ENCODE peak calls at places on chromosomes 7 and 10, in ten cellular contexts. K is vagina; F is fibroblast of the aortic adventitia; Y is cardiac muscle cell; E is NB4; M is CD4-positive, alpha-beta T cell; O is choroid plexus epithelial cell; Q is fibroblast of mammary gland; W is endodermal cell; Z is testis. J is an unnamed sample.

GRCh38 chr7:55309040-55309991 is 55.8 kb upstream of the LANCL2 start:
- DNase-seq in F (no peak), E (peak), Q (no peak), W (no peak), Z (no peak), K (no peak), O (no peak), M (peak), Y (no peak), J (no peak)

GRCh38 chr10:32226624-32227023 is 120.3 kb downstream of the EPC1 start:
- DNase-seq in M (no peak), W (no peak), K (no peak), Y (no peak), F (no peak), Q (no peak), E (no peak), Z (no peak), O (no peak), J (no peak)

GRCh38 chr7:44305564-44306507 is 19.6 kb downstream of the CAMK2B start:
- DNase-seq in M (no peak), Y (no peak), O (no peak), E (peak), K (peak), W (peak), Q (no peak), Z (peak), F (no peak), J (peak)

GRCh38 chr10:52566471-52567246 is 205.9 kb downstream of the MBL2 start:
- DNase-seq in O (peak), Y (peak), W (no peak), Q (peak), Z (no peak), E (peak), K (no peak), M (no peak), F (peak), J (no peak)

GRCh38 chr7:89029864-89030263 is 234.3 kb upstream of the TEX47 start:
- DNase-seq in K (no peak), Q (peak), Y (peak), E (peak), O (peak), W (no peak), M (no peak), Z (no peak), F (no peak), J (no peak)

GRCh38 chr10:78471723-78472541 is 438.3 kb downstream of the RPS24 start:
- DNase-seq in E (no peak), W (no peak), K (peak), Y (peak), F (peak), O (no peak), M (no peak), Z (no peak), Q (no peak), J (no peak)

GRCh38 chr7:38070718-38071117 is 107.3 kb upstream of the STARD3NL start:
- DNase-seq in Q (peak), K (no peak), E (peak), F (peak), Z (peak), Y (peak), W (peak), O (peak), M (no peak), J (no peak)

GRCh38 chr7:22486597-22486996 is 13.4 kb downstream of the STEAP1B start:
- DNase-seq in K (no peak), E (no peak), O (no peak), Z (no peak), Q (no peak), M (no peak), Y (no peak), W (no peak), F (no peak), J (no peak)

GRCh38 chr7:35725280-35725680 is 30.3 kb upstream of the HERPUD2 start:
- DNase-seq in K (no peak), O (no peak), E (peak), Q (no peak), F (no peak), Z (no peak), M (peak), Y (no peak), W (no peak), J (no peak)
- TF ChIP-seq CTCF in K (no peak), O (no peak), E (peak), Q (no peak), F (no peak), Z (no peak), M (peak), Y (no peak), W (no peak), J (no peak)

GRCh38 chr10:102642553-102643345 is 1.5 kb upstream of the TRIM8 start:
- DNase-seq in K (no peak), W (peak), Q (peak), O (peak), E (peak), Y (peak), M (peak), F (peak), Z (peak), J (peak)
- TF ChIP-seq CTCF in K (no peak), W (no peak), Q (no peak), O (no peak), E (no peak), Y (no peak), M (no peak), F (no peak), Z (no peak), J (no peak)

DNA sequence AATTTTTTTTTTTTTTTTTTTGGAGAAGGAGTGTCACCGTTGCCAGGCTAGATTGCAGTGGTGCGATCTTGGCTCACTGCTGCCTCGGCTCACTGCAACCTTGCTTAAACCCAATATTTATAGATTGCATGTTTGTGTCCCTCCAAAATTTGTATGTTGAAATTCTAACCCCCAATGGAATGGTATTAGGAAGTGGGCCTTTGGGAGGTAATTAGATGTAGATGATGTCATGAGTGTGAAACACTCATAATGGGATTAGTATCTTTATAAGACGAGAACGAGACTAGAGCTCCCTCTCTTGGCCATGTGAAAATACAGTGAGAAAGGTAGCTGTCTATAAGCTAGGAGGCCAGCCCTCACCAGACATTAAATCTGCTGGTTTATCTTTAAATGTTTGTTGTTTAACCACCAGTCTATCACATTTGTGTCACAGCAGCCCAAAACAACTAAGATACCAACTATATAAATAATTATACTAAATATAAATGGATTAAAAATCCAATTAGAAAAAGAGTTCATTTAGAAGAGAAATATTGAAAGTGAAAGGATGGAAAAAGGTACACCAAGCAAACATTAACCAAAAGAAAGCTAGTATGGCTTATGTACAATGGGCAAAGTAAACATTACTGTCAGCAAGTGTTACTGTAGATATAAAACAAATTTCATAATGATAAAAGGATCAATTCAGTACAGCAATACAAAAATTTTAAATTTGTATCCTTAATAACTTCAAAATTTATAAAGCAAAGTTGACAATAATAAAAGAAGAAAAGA is 9.3 kb downstream of the TCAF1 start:
- DNase-seq in O (peak), Z (no peak), W (peak), Y (peak), E (peak), Q (peak), F (peak), M (no peak), K (no peak), J (no peak)
- TF ChIP-seq CTCF in O (peak), Z (no peak), W (peak), Y (peak), E (peak), Q (peak), F (peak), M (peak), K (no peak), J (no peak)

DNA sequence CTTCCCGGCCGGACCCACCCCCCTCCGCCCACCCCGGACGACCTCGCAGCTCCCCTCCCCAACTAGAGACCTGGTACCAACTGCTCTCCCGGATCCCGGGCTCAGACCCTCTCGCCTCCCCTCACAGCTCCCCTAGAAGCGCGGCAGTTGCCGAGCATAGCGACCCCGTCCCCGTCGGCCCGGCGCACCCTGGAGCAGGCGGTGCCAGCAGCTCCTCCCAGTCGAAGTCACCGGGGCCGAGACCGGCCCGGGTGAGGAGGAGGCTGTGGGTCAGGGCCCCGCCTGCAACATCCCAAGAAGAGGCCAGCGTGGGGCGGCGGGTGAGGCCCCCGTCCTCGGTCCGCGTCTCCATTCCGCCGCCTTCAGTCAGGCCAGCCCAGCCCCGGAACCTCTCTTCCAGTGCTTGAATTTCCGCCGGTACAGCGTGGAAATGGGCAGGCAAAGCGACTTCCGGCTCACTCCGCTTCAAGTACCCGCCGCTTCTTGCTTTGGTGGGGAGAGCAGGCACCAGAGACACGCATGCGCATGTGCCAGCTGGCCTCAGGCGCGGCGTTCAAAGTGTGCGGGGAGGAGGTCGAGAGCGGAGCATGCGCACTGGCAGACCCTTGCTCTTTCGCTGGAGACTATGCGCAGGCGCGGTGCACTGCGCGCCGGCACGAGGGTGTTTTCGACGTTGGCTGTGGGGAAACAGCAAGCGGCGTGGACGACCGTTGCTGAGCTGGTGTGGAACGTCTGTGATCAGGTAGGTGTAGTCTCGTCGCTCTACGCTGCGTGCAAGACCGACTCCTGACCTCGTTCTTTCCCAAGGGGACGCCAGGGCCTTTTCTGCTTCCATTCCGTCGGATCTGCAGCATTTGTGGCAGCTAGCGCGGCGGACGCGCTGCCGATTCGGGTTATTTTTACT is at the start of gene C10orf88:
- DNase-seq in Z (peak), Q (peak), W (peak), K (no peak), Y (peak), M (peak), E (peak), F (peak), O (peak), J (peak)
- TF ChIP-seq CTCF in Z (no peak), Q (no peak), W (no peak), K (no peak), Y (no peak), M (no peak), E (no peak), F (no peak), O (no peak), J (no peak)

DNA sequence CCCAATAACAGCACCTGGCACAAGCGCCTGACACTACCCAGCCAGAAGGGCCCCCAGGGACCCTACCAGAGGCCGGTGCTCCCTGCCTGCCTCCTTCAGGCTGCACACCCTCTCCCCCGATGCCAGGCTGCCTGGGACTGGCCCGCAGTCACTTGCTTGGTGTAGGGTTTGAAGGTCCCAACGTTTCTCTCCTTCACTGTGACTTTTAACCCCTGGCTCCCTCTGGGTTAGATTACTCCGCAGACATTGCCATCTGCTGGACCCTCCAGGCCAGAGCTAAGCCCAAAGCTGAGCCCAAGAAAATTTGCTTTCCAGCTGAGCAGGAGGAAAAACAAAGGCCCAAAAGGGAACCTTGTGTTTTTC is 6.9 kb downstream of the CDHR1 start:
- DNase-seq in M (no peak), Q (no peak), K (no peak), Y (no peak), E (no peak), W (no peak), O (no peak), F (no peak), Z (no peak), J (no peak)
- TF ChIP-seq CTCF in M (no peak), Q (no peak), K (no peak), Y (no peak), E (peak), W (peak), O (no peak), F (no peak), Z (no peak), J (no peak)

GRCh38 chr10:84214612-84215235 is 10.6 kb downstream of the LRIT2 start:
- DNase-seq in F (no peak), Q (no peak), E (peak), M (no peak), Y (peak), Z (peak), K (no peak), W (peak), O (peak), J (no peak)
- TF ChIP-seq CTCF in F (peak), Q (peak), E (peak), M (peak), Y (peak), Z (no peak), K (no peak), W (peak), O (peak), J (peak)